ENCODE peak calls at places on chromosome 15, in seven cellular contexts. U, H, Q, V, E, T and N are unnamed samples.

GRCh38 chr15:101013151-101013550 is 94.0 kb downstream of the LRRK1 start:
- DNase-seq in U (no peak), H (no peak), Q (no peak), V (no peak), E (no peak), T (peak; percentile 46), N (no peak)

GRCh38 chr15:79595995-79596622 is 164.0 kb downstream of the MINAR1 start:
- DNase-seq in U (peak; percentile 74), H (peak; percentile 95), Q (peak; percentile 98), V (peak; percentile 58), E (no peak), T (no peak), N (peak; percentile 60)

GRCh38 chr15:64400583-64400982 is 12.9 kb downstream of the TRIP4 start:
- DNase-seq in U (no peak), H (no peak), Q (no peak), V (no peak), E (no peak), T (no peak), N (no peak)

GRCh38 chr15:39059886-39060285 is 495.3 kb upstream of the RASGRP1 start:
- DNase-seq in U (no peak), H (no peak), Q (no peak), V (no peak), E (no peak), T (no peak), N (no peak)

GRCh38 chr15:95804484-95804883 is 526.0 kb upstream of the NR2F2 start:
- DNase-seq in U (no peak), H (no peak), Q (no peak), V (no peak), E (no peak), T (no peak), N (no peak)

GRCh38 chr15:95940431-95940985 is 390.0 kb upstream of the NR2F2 start:
- DNase-seq in U (no peak), H (no peak), Q (peak; percentile 51), V (peak; percentile 49), E (no peak), T (no peak), N (no peak)

GRCh38 chr15:80489030-80489594 is 84.9 kb downstream of the ARNT2 start:
- DNase-seq in U (no peak), H (no peak), Q (no peak), V (no peak), E (no peak), T (no peak), N (no peak)

GRCh38 chr15:41827290-41827879 is 507 bp upstream of the JMJD7 start:
- DNase-seq in U (no peak), H (no peak), Q (peak; percentile 63), V (peak; percentile 80), E (no peak), T (peak; percentile 74), N (peak; percentile 34)

GRCh38 chr15:101029971-101030661 is 111.0 kb downstream of the LRRK1 start:
- DNase-seq in U (peak; percentile 56), H (no peak), Q (no peak), V (no peak), E (no peak), T (peak; percentile 56), N (peak; percentile 15)

GRCh38 chr15:53918180-53919079 is 59.8 kb upstream of the UNC13C start:
- DNase-seq in U (no peak), H (no peak), Q (no peak), V (no peak), E (no peak), T (no peak), N (no peak)

GRCh38 chr15:57424628-57425405 is 48.5 kb downstream of the CGNL1 start:
- DNase-seq in U (no peak), H (no peak), Q (no peak), V (no peak), E (no peak), T (no peak), N (no peak)

GRCh38 chr15:38651328-38652038 is 86.9 kb upstream of the RASGRP1 start:
- DNase-seq in U (peak; percentile 81), H (no peak), Q (peak; percentile 11), V (no peak), E (no peak), T (no peak), N (no peak)

GRCh38 chr15:85725019-85725418 is 69.7 kb downstream of the KLHL25 start:
- DNase-seq in U (no peak), H (no peak), Q (no peak), V (no peak), E (no peak), T (no peak), N (no peak)

GRCh38 chr15:68408971-68409370 is 23.0 kb downstream of the ITGA11 start:
- DNase-seq in U (peak; percentile 4), H (no peak), Q (no peak), V (peak; percentile 22), E (no peak), T (peak; percentile 18), N (peak; percentile 14)

GRCh38 chr15:54990793-54991192 is 205.9 kb downstream of the RSL24D1 start:
- DNase-seq in U (no peak), H (no peak), Q (no peak), V (no peak), E (no peak), T (no peak), N (no peak)

GRCh38 chr15:77580991-77581682 is 51.6 kb downstream of the LINGO1 start:
- DNase-seq in U (no peak), H (no peak), Q (no peak), V (no peak), E (no peak), T (no peak), N (peak; percentile 60)

GRCh38 chr15:62455441-62455921 is 290.4 kb upstream of the C2CD4B start:
- DNase-seq in U (no peak), H (no peak), Q (no peak), V (no peak), E (no peak), T (peak; percentile 27), N (no peak)

GRCh38 chr15:65077981-65078352 is 1.4 kb downstream of the KBTBD13 start:
- DNase-seq in U (peak; percentile 82), H (peak; percentile 48), Q (peak; percentile 94), V (peak; percentile 85), E (peak; percentile 63), T (peak; percentile 89), N (peak; percentile 79)

GRCh38 chr15:77696871-77697270 is 64.2 kb upstream of the LINGO1 start:
- DNase-seq in U (no peak), H (no peak), Q (no peak), V (no peak), E (no peak), T (no peak), N (no peak)

GRCh38 chr15:47461560-47462175 is 255.6 kb upstream of the SEMA6D start:
- DNase-seq in U (no peak), H (no peak), Q (no peak), V (no peak), E (no peak), T (no peak), N (no peak)

GRCh38 chr15:101250331-101250730 is 1.5 kb downstream of the CHSY1 start:
- DNase-seq in U (no peak), H (no peak), Q (no peak), V (no peak), E (no peak), T (no peak), N (no peak)

GRCh38 chr15:84570164-84570692 is 30.6 kb upstream of the ZSCAN2 start:
- DNase-seq in U (peak; percentile 91), H (no peak), Q (peak; percentile 48), V (no peak), E (peak; percentile 62), T (peak; percentile 80), N (peak; percentile 61)
- TF ChIP-seq POLR2AphosphoS5 in U (peak; percentile 26), H (no peak), Q (no peak), V (no peak), E (no peak), T (no peak), N (no peak)

GRCh38 chr15:90691369-90691768 is 25.8 kb upstream of the BLM start:
- DNase-seq in U (no peak), H (no peak), Q (peak; percentile 25), V (no peak), E (no peak), T (no peak), N (no peak)
- TF ChIP-seq CTCF in U (no peak), H (no peak), Q (no peak), V (no peak), E (no peak), T (no peak), N (no peak)

DNA sequence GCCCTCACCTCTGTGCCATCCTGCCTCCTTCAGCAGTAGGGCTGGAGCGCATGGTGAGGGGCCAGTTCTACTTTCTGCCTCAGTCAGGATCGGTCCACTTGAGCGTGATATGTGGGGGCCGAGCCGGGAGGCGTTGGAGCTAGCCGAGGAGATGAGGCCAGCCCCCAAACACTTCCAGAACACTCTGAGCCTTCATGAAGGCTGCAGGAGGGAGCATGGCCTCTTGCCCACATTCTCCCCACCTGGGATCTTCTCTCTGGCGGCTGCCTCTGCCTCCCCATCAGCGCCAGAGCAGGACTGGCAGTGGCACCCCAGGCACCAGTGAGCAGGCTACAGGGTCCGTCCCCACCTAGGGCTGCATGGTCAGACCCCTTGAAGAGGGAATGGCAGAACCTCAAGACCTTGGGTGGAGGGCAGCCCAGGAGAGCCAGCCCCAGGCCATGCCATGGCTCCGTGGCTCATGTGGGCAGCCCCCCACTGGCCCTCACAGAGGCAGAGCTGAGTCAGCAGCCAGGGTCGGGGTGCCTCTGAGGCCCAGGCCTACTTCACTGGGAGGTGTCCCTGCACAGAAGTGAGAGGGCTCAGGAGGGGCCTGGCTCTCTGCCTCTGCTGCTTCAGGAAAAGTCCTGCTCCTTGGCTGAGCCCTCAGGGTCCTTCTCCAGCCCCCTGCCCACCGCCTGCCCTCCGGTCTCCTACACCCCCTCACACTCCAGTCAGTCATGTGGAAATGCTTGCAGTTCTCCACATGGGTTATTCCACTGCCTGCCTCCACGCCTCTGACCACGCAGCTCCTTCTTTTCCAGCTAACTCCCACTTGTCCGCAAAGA is 28.1 kb upstream of the CYP11A1 start:
- DNase-seq in U (no peak), H (no peak), Q (no peak), V (no peak), E (no peak), T (no peak), N (no peak)
- H3K4me1 ChIP-seq in U (peaks cover 79% of the 10 kb centered on the region), H (peaks cover 98% of the 10 kb centered on the region), Q (peaks cover 5% of the 10 kb centered on the region), V (no peaks in the 10 kb centered on the region), E (no peaks in the 10 kb centered on the region), T (no peaks in the 10 kb centered on the region), N (no peaks in the 10 kb centered on the region)

GRCh38 chr15:50353251-50353998 is 1.6 kb downstream of the GABPB1 start:
- DNase-seq in U (no peak), H (no peak), Q (no peak), V (no peak), E (no peak), T (no peak), N (no peak)
- TF ChIP-seq POLR2AphosphoS5 in U (no peak), H (no peak), Q (no peak), V (no peak), E (no peak), T (peak; percentile 28), N (no peak)

GRCh38 chr15:74956648-74957300 is at the start of gene RPP25:
- DNase-seq in U (peak; percentile 93), H (peak; percentile 78), Q (peak; percentile 92), V (peak; percentile 90), E (peak; percentile 57), T (peak; percentile 90), N (peak; percentile 87)

GRCh38 chr15:74957301-74958035 is 896 bp upstream of the RPP25 start:
- DNase-seq in U (peak; percentile 80), H (no peak), Q (peak; percentile 60), V (peak; percentile 71), E (no peak), T (peak; percentile 79), N (no peak)

GRCh38 chr15:74959643-74959939 is 3.0 kb upstream of the RPP25 start:
- DNase-seq in U (no peak), H (no peak), Q (no peak), V (no peak), E (no peak), T (no peak), N (no peak)

GRCh38 chr15:74958908-74959642 is 2.5 kb upstream of the RPP25 start:
- DNase-seq in U (no peak), H (no peak), Q (peak; percentile 65), V (peak; percentile 59), E (no peak), T (no peak), N (no peak)

GRCh38 chr15:74958320-74958907 is 1.8 kb upstream of the RPP25 start:
- DNase-seq in U (peak; percentile 80), H (no peak), Q (peak; percentile 84), V (peak; percentile 63), E (peak; percentile 64), T (peak; percentile 78), N (peak; percentile 81)
- TF ChIP-seq CTCF in U (no peak), H (peak; percentile 29), Q (no peak), V (peak; percentile 13), E (peak; percentile 44), T (no peak), N (peak; percentile 52)